ENCODE peak calls at places on chromosome 1, in six cellular contexts. A, E, M, C, Y and U are unnamed samples.

GRCh38 chr1:101444873-101445618 is 208.2 kb downstream of the S1PR1 start:
- DNase-seq in A (no peak), E (no peak), M (no peak), C (no peak), Y (no peak), U (no peak)

GRCh38 chr1:52613611-52614373 is 11.6 kb downstream of the GPX7 start:
- DNase-seq in A (no peak), E (no peak), M (no peak), C (no peak), Y (no peak), U (no peak)

GRCh38 chr1:172293379-172293778 is 127.1 kb upstream of the C1orf105 start:
- DNase-seq in A (no peak), E (no peak), M (no peak), C (no peak), Y (peak), U (no peak)

GRCh38 chr1:23799570-23800395 is 771 bp downstream of the GALE start:
- DNase-seq in A (peak), E (no peak), M (peak), C (no peak), Y (peak), U (peak)

GRCh38 chr1:230913496-230913895 is 45.2 kb upstream of the C1orf198 start:
- DNase-seq in A (no peak), E (no peak), M (no peak), C (no peak), Y (no peak), U (no peak)

GRCh38 chr1:36517415-36517814 is 34.7 kb upstream of the CSF3R start:
- DNase-seq in A (no peak), E (no peak), M (no peak), C (no peak), Y (no peak), U (no peak)

GRCh38 chr1:232047473-232047872 is 420.9 kb downstream of the DISC1 start:
- DNase-seq in A (no peak), E (no peak), M (no peak), C (no peak), Y (no peak), U (no peak)

GRCh38 chr1:15238789-15239188 is 8.2 kb upstream of the FHAD1 start:
- DNase-seq in A (no peak), E (no peak), M (no peak), C (no peak), Y (no peak), U (no peak)

GRCh38 chr1:235278233-235278914 is 49.6 kb downstream of the ARID4B start:
- DNase-seq in A (no peak), E (no peak), M (no peak), C (no peak), Y (no peak), U (no peak)

GRCh38 chr1:31595836-31596736 is 19.8 kb downstream of the TINAGL1 start:
- DNase-seq in A (no peak), E (no peak), M (no peak), C (no peak), Y (no peak), U (no peak)

GRCh38 chr1:169526120-169526832 is 40.5 kb upstream of the SLC19A2 start:
- DNase-seq in A (no peak), E (no peak), M (no peak), C (no peak), Y (no peak), U (no peak)

GRCh38 chr1:13617773-13618172 is 34.1 kb downstream of the PDPN start:
- DNase-seq in A (no peak), E (no peak), M (no peak), C (no peak), Y (no peak), U (no peak)

GRCh38 chr1:207817166-207817565 is 65.3 kb downstream of the CD46 start:
- DNase-seq in A (no peak), E (no peak), M (no peak), C (no peak), Y (no peak), U (no peak)

GRCh38 chr1:98981917-98982513 is 22.6 kb downstream of the PLPPR5 start:
- DNase-seq in A (no peak), E (no peak), M (no peak), C (no peak), Y (peak), U (no peak)

GRCh38 chr1:206975313-206975712 is 5.1 kb upstream of the FCAMR start:
- DNase-seq in A (no peak), E (no peak), M (no peak), C (no peak), Y (no peak), U (no peak)

GRCh38 chr1:229984310-229984991 is 82.6 kb upstream of the GALNT2 start:
- DNase-seq in A (no peak), E (no peak), M (no peak), C (no peak), Y (no peak), U (no peak)

GRCh38 chr1:217332426-217333065 is 298.3 kb downstream of the GPATCH2 start:
- DNase-seq in A (peak), E (no peak), M (no peak), C (no peak), Y (no peak), U (no peak)

GRCh38 chr1:47002211-47002610 is 21.3 kb upstream of the CYP4X1 start:
- DNase-seq in A (no peak), E (no peak), M (no peak), C (no peak), Y (no peak), U (no peak)

GRCh38 chr1:224494343-224494742 is 59.7 kb upstream of the WDR26 start:
- DNase-seq in A (no peak), E (no peak), M (no peak), C (no peak), Y (no peak), U (no peak)

GRCh38 chr1:161498646-161499045 is 6.6 kb upstream of the FCGR2A start:
- DNase-seq in A (no peak), E (no peak), M (no peak), C (no peak), Y (no peak), U (no peak)

GRCh38 chr1:75265792-75266191 is 131.6 kb downstream of the LHX8 start:
- DNase-seq in A (no peak), E (no peak), M (peak), C (peak), Y (peak), U (peak)

GRCh38 chr1:243595527-243596206 is 254.4 kb downstream of the AKT3 start:
- DNase-seq in A (no peak), E (no peak), M (no peak), C (peak), Y (peak), U (no peak)

GRCh38 chr1:168285419-168285790 is 4.7 kb downstream of the TBX19 start:
- DNase-seq in A (no peak), E (no peak), M (peak), C (no peak), Y (peak), U (peak)

GRCh38 chr1:38586993-38587646 is 272.5 kb downstream of the RRAGC start:
- DNase-seq in A (peak), E (no peak), M (peak), C (no peak), Y (no peak), U (peak)

GRCh38 chr1:203281851-203282661 is 23.3 kb upstream of the BTG2 start:
- DNase-seq in A (no peak), E (no peak), M (no peak), C (no peak), Y (no peak), U (no peak)

GRCh38 chr1:203282720-203283542 is 22.4 kb upstream of the BTG2 start:
- DNase-seq in A (no peak), E (no peak), M (no peak), C (no peak), Y (no peak), U (no peak)

GRCh38 chr1:203278885-203279406 is 26.4 kb upstream of the BTG2 start:
- DNase-seq in A (no peak), E (no peak), M (no peak), C (no peak), Y (no peak), U (no peak)

GRCh38 chr1:203280061-203280460 is 25.3 kb upstream of the BTG2 start:
- DNase-seq in A (no peak), E (no peak), M (no peak), C (no peak), Y (no peak), U (no peak)

GRCh38 chr1:203281033-203281432 is 24.3 kb upstream of the BTG2 start:
- DNase-seq in A (no peak), E (no peak), M (no peak), C (no peak), Y (no peak), U (no peak)
- TF ChIP-seq CTCF in A (no peak), E (no peak), M (peak), C (peak), Y (peak), U (no peak)

GRCh38 chr1:54792686-54793282 is 8.3 kb downstream of the TTC22 start:
- DNase-seq in A (no peak), E (no peak), M (no peak), C (no peak), Y (no peak), U (no peak)

GRCh38 chr1:54796902-54797301 is 4.2 kb downstream of the TTC22 start:
- DNase-seq in A (no peak), E (no peak), M (no peak), C (no peak), Y (no peak), U (no peak)

GRCh38 chr1:54794401-54795099 is 6.6 kb downstream of the TTC22 start:
- DNase-seq in A (peak), E (no peak), M (no peak), C (no peak), Y (no peak), U (peak)

GRCh38 chr1:54795841-54796468 is 5.2 kb downstream of the TTC22 start:
- DNase-seq in A (peak), E (no peak), M (no peak), C (no peak), Y (no peak), U (peak)

DNA sequence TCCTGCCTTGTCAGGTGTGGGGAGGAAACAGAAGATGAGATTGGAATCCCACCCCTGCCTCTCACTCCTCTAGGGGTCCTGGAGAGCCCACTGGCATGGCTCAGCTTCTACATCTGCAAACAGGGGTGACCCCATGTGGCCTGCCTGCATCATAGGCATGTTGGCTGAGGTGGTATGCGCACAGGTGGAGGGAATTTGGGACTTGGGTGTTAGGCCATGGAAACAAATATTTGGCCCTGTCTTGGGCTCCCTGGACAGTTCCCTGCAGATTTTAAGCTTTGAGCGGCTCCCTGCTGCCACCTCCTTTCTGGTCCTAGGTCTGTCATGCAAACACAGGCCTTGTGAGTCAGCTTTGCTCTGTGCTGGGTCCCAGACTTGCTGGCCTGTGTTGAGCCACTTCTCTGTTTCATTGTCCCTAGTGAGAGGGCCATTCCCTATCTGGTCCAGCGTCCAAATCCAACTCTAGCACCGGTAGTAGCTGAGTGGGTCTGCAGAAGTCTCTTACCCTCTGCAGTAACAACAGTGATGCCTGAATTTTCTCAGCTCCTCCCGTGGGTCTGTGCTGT is 5.9 kb downstream of the TTC22 start:
- DNase-seq in A (no peak), E (no peak), M (no peak), C (no peak), Y (no peak), U (no peak)
- TF ChIP-seq CTCF in A (no peak), E (no peak), M (no peak), C (no peak), Y (no peak), U (no peak)

DNA sequence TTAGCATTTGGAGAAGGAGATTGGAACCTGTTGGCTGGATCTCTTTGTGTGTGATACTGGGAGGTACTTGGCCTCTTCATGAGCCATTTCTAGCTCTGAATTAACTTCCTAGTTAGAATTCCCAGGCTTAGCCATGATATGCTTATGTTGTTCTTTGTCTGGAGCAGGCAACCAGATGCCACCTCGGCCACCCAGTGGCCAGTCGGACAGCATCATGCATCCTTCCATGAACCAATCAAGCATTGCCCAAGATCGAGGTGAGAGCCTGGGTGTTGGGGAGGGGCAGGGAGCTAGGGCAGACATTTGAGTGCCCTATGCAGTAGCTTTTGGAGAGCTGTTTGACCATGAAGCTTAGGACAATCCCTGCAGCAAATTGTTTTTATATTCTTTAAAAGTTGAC is 26.5 kb upstream of the PIGV start:
- DNase-seq in A (no peak), E (no peak), M (no peak), C (no peak), Y (no peak), U (no peak)
- TF ChIP-seq CTCF in A (no peak), E (no peak), M (peak), C (peak), Y (no peak), U (no peak)

GRCh38 chr1:7770620-7770938 is 517 bp upstream of the VAMP3 start:
- DNase-seq in A (no peak), E (no peak), M (no peak), C (no peak), Y (no peak), U (no peak)
- TF ChIP-seq CTCF in A (no peak), E (no peak), M (no peak), C (no peak), Y (no peak), U (no peak)

GRCh38 chr1:62926681-62927252 is 142.8 kb downstream of the ATG4C start:
- DNase-seq in A (no peak), E (no peak), M (no peak), C (no peak), Y (no peak), U (no peak)
- TF ChIP-seq CTCF in A (no peak), E (no peak), M (peak), C (peak), Y (peak), U (peak)

DNA sequence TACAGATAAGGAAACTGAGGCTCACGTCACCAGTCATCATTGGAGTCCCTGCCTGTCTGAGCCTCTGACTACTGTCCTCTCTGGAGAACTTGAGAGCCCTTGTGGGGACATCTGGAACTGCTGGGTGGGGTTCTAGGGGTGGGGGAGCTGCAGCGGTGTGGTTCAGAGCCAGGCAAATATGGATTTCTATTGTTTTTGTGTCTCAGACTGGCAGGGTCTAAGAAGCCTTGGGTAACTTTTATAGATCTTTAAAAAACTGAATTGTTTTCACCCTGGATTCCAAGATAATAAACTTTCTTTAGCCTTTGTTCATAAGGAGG is 46.9 kb downstream of the IER5 start:
- DNase-seq in A (no peak), E (no peak), M (no peak), C (peak), Y (no peak), U (no peak)
- TF ChIP-seq CTCF in A (no peak), E (peak), M (peak), C (peak), Y (peak), U (peak)

DNA sequence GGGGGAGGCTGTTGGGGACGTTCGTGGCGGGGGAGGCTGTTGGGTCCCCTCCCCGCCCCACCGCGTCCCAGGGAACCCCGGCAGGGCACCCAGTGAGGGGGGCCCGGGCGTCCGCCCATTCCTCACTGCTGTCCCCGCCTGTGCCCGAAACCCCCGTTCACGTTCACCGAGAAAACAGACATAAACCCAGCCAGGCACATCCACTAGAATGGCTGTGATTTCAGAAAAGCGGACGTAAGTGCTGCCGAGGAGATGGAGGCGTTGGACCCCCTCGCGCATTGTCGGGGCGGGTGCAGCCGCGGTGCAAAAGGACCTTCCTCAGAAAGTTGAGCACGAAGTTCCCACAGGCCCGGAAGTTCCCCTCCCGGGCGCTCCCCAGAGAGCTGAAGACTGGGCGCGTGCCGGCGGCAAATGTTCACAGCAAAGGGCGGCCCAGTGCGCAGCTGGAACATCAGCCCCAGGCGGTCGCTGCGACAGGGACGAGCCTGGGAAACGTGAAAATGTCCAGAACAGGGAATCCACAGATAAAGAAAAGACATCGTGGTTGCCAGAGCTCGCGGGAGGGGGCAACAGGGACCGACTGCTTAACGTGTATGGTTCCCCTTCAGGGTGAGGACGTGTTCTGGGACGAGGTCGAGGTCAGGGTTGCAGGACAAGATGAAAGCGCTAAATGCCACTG is 18.5 kb upstream of the SAMD11 start:
- DNase-seq in A (peak), E (no peak), M (peak), C (no peak), Y (no peak), U (no peak)
- TF ChIP-seq CTCF in A (no peak), E (no peak), M (no peak), C (no peak), Y (no peak), U (no peak)